ENCODE peak calls at places on chromosomes 12 and 14, in nine cellular contexts. O is astrocyte of the spinal cord, X is lower lobe of right lung, F is left cardiac atrium, M is HT1080, Y is fibroblast of lung, R is stomach, B is nucleus accumbens, V is H54. Q is an unnamed sample.

GRCh38 chr12:7501031-7501585 is 2.5 kb downstream of the CD163 start:
- DNase-seq in O (peak), X (no peak), F (no peak), M (peak), Y (no peak), R (no peak), B (no peak), V (no peak), Q (peak)

GRCh38 chr12:51814311-51815088 is 34.0 kb downstream of the FIGNL2 start:
- DNase-seq in O (peak), X (peak), F (peak), M (no peak), Y (peak), R (peak), B (no peak), V (no peak), Q (peak)

GRCh38 chr12:78863482-78864427 is 819 bp upstream of the SYT1 start:
- DNase-seq in O (peak), X (peak), F (peak), M (peak), Y (peak), R (no peak), B (no peak), V (peak), Q (peak)

GRCh38 chr14:104889374-104889755 is 24.3 kb downstream of the CEP170B start:
- DNase-seq in O (no peak), X (no peak), F (peak), M (no peak), Y (no peak), R (no peak), B (no peak), V (no peak), Q (no peak)

GRCh38 chr14:52473557-52473956 is 78.7 kb downstream of the TXNDC16 start:
- DNase-seq in O (peak), X (no peak), F (no peak), M (peak), Y (peak), R (no peak), B (no peak), V (no peak), Q (peak)

GRCh38 chr14:94555991-94556390 is 5.3 kb upstream of the SERPINA4 start:
- DNase-seq in O (no peak), X (no peak), F (no peak), M (no peak), Y (no peak), R (no peak), B (no peak), V (no peak), Q (no peak)

GRCh38 chr14:28083456-28083855 is 683.1 kb upstream of the FOXG1 start:
- DNase-seq in O (peak), X (no peak), F (no peak), M (peak), Y (peak), R (no peak), B (no peak), V (no peak), Q (peak)

GRCh38 chr12:96294831-96295230 is 100.7 kb downstream of the ELK3 start:
- DNase-seq in O (peak), X (no peak), F (no peak), M (no peak), Y (peak), R (no peak), B (no peak), V (no peak), Q (no peak)

Q was measured in ELR.